ENCODE peak calls at places on chromosome 4, in five cellular contexts. One of them, this sample, is unnamed.

GRCh38 chr4:52713456-52713937 is 37.7 kb downstream of the ERVMER34-1 start:
- DNase-seq in amygdala: no peak
- DNase-seq in RCC 7860: no peak
- DNase-seq in stimulated activated CD8-positive, alpha-beta memory T cell treated with anti-CD3 and anti-CD28 coated beads, Interleukin-2, amount 100 ng/mL, for 48 hours: no peak
- DNase-seq in heart right ventricle: no peak
- DNase-seq in this sample: no peak

GRCh38 chr4:181854142-181854541 is 389.1 kb upstream of the TENM3 start:
- DNase-seq in amygdala: no peak
- DNase-seq in RCC 7860: no peak
- DNase-seq in stimulated activated CD8-positive, alpha-beta memory T cell treated with anti-CD3 and anti-CD28 coated beads, Interleukin-2, amount 100 ng/mL, for 48 hours: no peak
- DNase-seq in heart right ventricle: no peak
- DNase-seq in this sample: no peak

GRCh38 chr4:38949416-38950051 is 81.9 kb downstream of the FAM114A1 start:
- DNase-seq in amygdala: no peak
- DNase-seq in RCC 7860: peak; percentile 43
- DNase-seq in stimulated activated CD8-positive, alpha-beta memory T cell treated with anti-CD3 and anti-CD28 coated beads, Interleukin-2, amount 100 ng/mL, for 48 hours: no peak
- DNase-seq in heart right ventricle: no peak
- DNase-seq in this sample: no peak

GRCh38 chr4:108272566-108272965 is 103.8 kb upstream of the LEF1 start:
- DNase-seq in amygdala: no peak
- DNase-seq in RCC 7860: peak; percentile 8
- DNase-seq in stimulated activated CD8-positive, alpha-beta memory T cell treated with anti-CD3 and anti-CD28 coated beads, Interleukin-2, amount 100 ng/mL, for 48 hours: no peak
- DNase-seq in heart right ventricle: no peak
- DNase-seq in this sample: no peak

GRCh38 chr4:123390846-123391456 is 5.6 kb upstream of the SPRY1 start:
- DNase-seq in amygdala: no peak
- DNase-seq in RCC 7860: no peak
- DNase-seq in stimulated activated CD8-positive, alpha-beta memory T cell treated with anti-CD3 and anti-CD28 coated beads, Interleukin-2, amount 100 ng/mL, for 48 hours: no peak
- DNase-seq in heart right ventricle: no peak
- DNase-seq in this sample: no peak

GRCh38 chr4:15907430-15907829 is 31.1 kb downstream of the FGFBP1 start:
- DNase-seq in amygdala: no peak
- DNase-seq in RCC 7860: no peak
- DNase-seq in stimulated activated CD8-positive, alpha-beta memory T cell treated with anti-CD3 and anti-CD28 coated beads, Interleukin-2, amount 100 ng/mL, for 48 hours: no peak
- DNase-seq in heart right ventricle: no peak
- DNase-seq in this sample: no peak

GRCh38 chr4:23458061-23458460 is 431.8 kb downstream of the PPARGC1A start:
- DNase-seq in amygdala: no peak
- DNase-seq in RCC 7860: no peak
- DNase-seq in stimulated activated CD8-positive, alpha-beta memory T cell treated with anti-CD3 and anti-CD28 coated beads, Interleukin-2, amount 100 ng/mL, for 48 hours: no peak
- DNase-seq in heart right ventricle: no peak
- DNase-seq in this sample: no peak

GRCh38 chr4:81826336-81826735 is 354.6 kb upstream of the RASGEF1B start:
- DNase-seq in amygdala: no peak
- DNase-seq in RCC 7860: no peak
- DNase-seq in stimulated activated CD8-positive, alpha-beta memory T cell treated with anti-CD3 and anti-CD28 coated beads, Interleukin-2, amount 100 ng/mL, for 48 hours: no peak
- DNase-seq in heart right ventricle: no peak
- DNase-seq in this sample: no peak

GRCh38 chr4:113784497-113785254 is 23.1 kb upstream of the CAMK2D start:
- DNase-seq in amygdala: no peak
- DNase-seq in RCC 7860: peak; percentile 85
- DNase-seq in stimulated activated CD8-positive, alpha-beta memory T cell treated with anti-CD3 and anti-CD28 coated beads, Interleukin-2, amount 100 ng/mL, for 48 hours: no peak
- DNase-seq in heart right ventricle: no peak
- DNase-seq in this sample: no peak

GRCh38 chr4:125365731-125366130 is 51.0 kb downstream of the FAT4 start:
- DNase-seq in amygdala: no peak
- DNase-seq in RCC 7860: no peak
- DNase-seq in stimulated activated CD8-positive, alpha-beta memory T cell treated with anti-CD3 and anti-CD28 coated beads, Interleukin-2, amount 100 ng/mL, for 48 hours: no peak
- DNase-seq in heart right ventricle: no peak
- DNase-seq in this sample: no peak

GRCh38 chr4:964346-965025 is 8.9 kb downstream of the DGKQ start:
- DNase-seq in amygdala: no peak
- DNase-seq in RCC 7860: no peak
- DNase-seq in stimulated activated CD8-positive, alpha-beta memory T cell treated with anti-CD3 and anti-CD28 coated beads, Interleukin-2, amount 100 ng/mL, for 48 hours: no peak
- DNase-seq in heart right ventricle: no peak
- DNase-seq in this sample: no peak

GRCh38 chr4:159150838-159151390 is 48.0 kb downstream of the RAPGEF2 start:
- DNase-seq in amygdala: no peak
- DNase-seq in RCC 7860: no peak
- DNase-seq in stimulated activated CD8-positive, alpha-beta memory T cell treated with anti-CD3 and anti-CD28 coated beads, Interleukin-2, amount 100 ng/mL, for 48 hours: no peak
- DNase-seq in heart right ventricle: no peak
- DNase-seq in this sample: no peak

GRCh38 chr4:161577604-161578301 is 586.0 kb downstream of the FSTL5 start:
- DNase-seq in amygdala: no peak
- DNase-seq in RCC 7860: no peak
- DNase-seq in stimulated activated CD8-positive, alpha-beta memory T cell treated with anti-CD3 and anti-CD28 coated beads, Interleukin-2, amount 100 ng/mL, for 48 hours: no peak
- DNase-seq in heart right ventricle: no peak
- DNase-seq in this sample: no peak

GRCh38 chr4:151389316-151389715 is 19.7 kb upstream of the FHIP1A start:
- DNase-seq in amygdala: no peak
- DNase-seq in RCC 7860: no peak
- DNase-seq in stimulated activated CD8-positive, alpha-beta memory T cell treated with anti-CD3 and anti-CD28 coated beads, Interleukin-2, amount 100 ng/mL, for 48 hours: no peak
- DNase-seq in heart right ventricle: no peak
- DNase-seq in this sample: no peak

This sample was measured in stimulated activated effector memory CD8-positive, alpha-beta T cell treated with anti-CD3 and anti-CD28 coated beads, Interleukin-12 subunit alpha, Interleukin-12 subunit beta, amount 100 ng/mL, for 72 hours.